ENCODE peak calls at places on chromosomes 6 and 20, in four cellular contexts. N is HL-60, S is K562, R is GM12878. E is an unnamed sample.

GRCh38 chr20:3374296-3374695 is 33.2 kb downstream of the DNAAF9 start:
- DNase-seq in R (no peak), N (no peak), S (no peak), E (no peak)

GRCh38 chr6:25007269-25007699 is 71.5 kb upstream of the RIPOR2 start:
- DNase-seq in S (no peak), R (no peak), N (no peak), E (no peak)

GRCh38 chr6:132666118-132666517 is 7.1 kb upstream of the TAAR1 start:
- DNase-seq in N (no peak), R (no peak), S (no peak), E (no peak)

GRCh38 chr6:4774715-4775590 is 1.3 kb upstream of the CDYL start:
- DNase-seq in R (no peak), S (no peak), N (no peak), E (no peak)

GRCh38 chr6:75023634-75024033 is 182.2 kb downstream of the COL12A1 start:
- DNase-seq in S (no peak), N (no peak), R (no peak), E (no peak)

GRCh38 chr6:141265748-141266647 is 866.7 kb upstream of the GJE1 start:
- DNase-seq in N (no peak), R (no peak), S (no peak), E (no peak)

GRCh38 chr6:24719125-24719931 is at the start of gene C6orf62:
- DNase-seq in S (peak), R (peak), N (no peak), E (no peak)

GRCh38 chr6:1222426-1223311 is 89.2 kb upstream of the FOXQ1 start:
- DNase-seq in S (no peak), N (no peak), R (no peak), E (no peak)

GRCh38 chr6:148335582-148335981 is 7.1 kb upstream of the SASH1 start:
- DNase-seq in N (no peak), S (no peak), R (no peak), E (no peak)

GRCh38 chr6:30759575-30760239 is 15.4 kb upstream of the IER3 start:
- DNase-seq in N (no peak), R (no peak), S (no peak), E (no peak)

GRCh38 chr6:42088101-42088591 is 37.8 kb downstream of the TAF8 start:
- DNase-seq in N (no peak), R (no peak), S (no peak), E (no peak)

GRCh38 chr6:36413489-36414153 is 26.2 kb upstream of the ETV7 start:
- DNase-seq in S (no peak), N (no peak), R (no peak), E (no peak)

GRCh38 chr20:43446361-43446879 is 11.3 kb upstream of the SRSF6 start:
- DNase-seq in N (no peak), S (no peak), R (no peak), E (no peak)

GRCh38 chr20:14434379-14435136 is 97.1 kb upstream of the FLRT3 start:
- DNase-seq in S (no peak), N (no peak), R (no peak), E (no peak)

GRCh38 chr6:27605401-27606342 is 132.8 kb upstream of the ZNF184 start:
- DNase-seq in N (no peak), R (no peak), S (peak), E (no peak)

GRCh38 chr20:31803552-31804291 is 15.4 kb upstream of the MYLK2 start:
- DNase-seq in R (no peak), N (no peak), S (no peak), E (no peak)

GRCh38 chr6:154995241-154996162 is at the start of gene TIAM2:
- DNase-seq in N (no peak), S (no peak), R (no peak), E (peak)

GRCh38 chr20:53492212-53492611 is 101.4 kb downstream of the ZNF217 start:
- DNase-seq in S (no peak), N (no peak), R (no peak), E (no peak)

GRCh38 chr6:9612489-9612888 is 802.4 kb downstream of the TFAP2A start:
- DNase-seq in S (no peak), R (no peak), N (no peak), E (no peak)

GRCh38 chr6:7138921-7139358 is 31.2 kb downstream of the RREB1 start:
- DNase-seq in S (peak), N (no peak), R (no peak), E (no peak)
- TF ChIP-seq SPI1 in S (no peak), N (no peak), R (no peak), E (no peak)

GRCh38 chr6:113317870-113318269 is 539.3 kb upstream of the MARCKS start:
- DNase-seq in S (no peak), N (no peak), R (no peak), E (no peak)
- TF ChIP-seq SPI1 in S (no peak), N (no peak), R (no peak), E (no peak)

DNA sequence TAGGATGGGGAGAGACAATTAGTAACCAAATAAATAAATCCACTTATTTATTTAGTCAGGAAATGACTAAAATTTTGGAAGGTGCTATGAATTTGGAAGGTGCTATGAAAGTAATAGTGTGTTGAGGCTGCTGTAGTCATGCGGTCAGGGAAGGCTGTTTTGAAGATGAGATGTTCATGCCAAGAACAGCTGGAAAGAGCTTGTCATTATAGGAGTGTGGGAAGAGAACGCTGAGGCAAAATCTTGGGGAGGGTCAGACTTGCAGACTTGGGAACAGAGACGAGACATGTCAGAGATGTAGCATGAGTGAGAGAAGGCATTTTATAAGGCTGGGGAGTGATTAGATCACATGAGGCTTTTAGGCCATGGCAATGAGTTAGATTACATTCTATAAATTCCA is 123.9 kb upstream of the B3GAT2 start:
- DNase-seq in R (no peak), S (no peak), N (no peak), E (no peak)
- TF ChIP-seq SPI1 in R (no peak), S (no peak), N (no peak), E (no peak)

GRCh38 chr6:116254297-116254724 is 436 bp upstream of the TSPYL4 start:
- DNase-seq in S (no peak), N (no peak), R (no peak), E (no peak)
- TF ChIP-seq SPI1 in S (no peak), N (no peak), R (no peak), E (no peak)

DNA sequence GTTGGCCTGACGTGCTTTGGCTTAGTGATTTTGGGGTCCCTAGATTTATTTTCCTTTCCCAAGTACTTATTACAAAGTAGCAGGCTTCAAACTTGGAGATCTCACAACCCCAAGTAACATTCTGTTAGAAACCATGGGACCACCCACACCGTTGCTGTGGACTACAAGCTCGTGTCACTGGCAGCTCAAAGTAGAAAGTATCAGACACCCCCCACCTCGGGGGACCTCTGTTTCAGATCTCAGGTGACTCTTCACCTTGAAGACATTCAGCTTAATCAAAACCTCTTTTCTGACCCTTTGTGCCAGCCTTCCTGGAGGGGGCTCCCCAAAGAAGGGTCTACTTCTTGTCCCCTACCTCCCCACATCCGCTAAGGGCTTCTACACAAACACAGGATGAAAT is 15.7 kb upstream of the MYT1 start:
- DNase-seq in S (no peak), N (no peak), R (no peak), E (no peak)
- TF ChIP-seq SPI1 in S (no peak), N (no peak), R (no peak), E (no peak)

GRCh38 chr6:37818536-37819176 is 871 bp upstream of the ZFAND3 start:
- DNase-seq in R (no peak), S (peak), N (peak), E (peak)

GRCh38 chr6:37819177-37819801 is at the start of gene ZFAND3:
- DNase-seq in S (peak), R (peak), N (peak), E (peak)

GRCh38 chr6:37821449-37821848 is 1.9 kb downstream of the ZFAND3 start:
- DNase-seq in S (no peak), N (no peak), R (no peak), E (no peak)

GRCh38 chr6:37820713-37821069 is 1.2 kb downstream of the ZFAND3 start:
- DNase-seq in N (no peak), R (no peak), S (no peak), E (no peak)

DNA sequence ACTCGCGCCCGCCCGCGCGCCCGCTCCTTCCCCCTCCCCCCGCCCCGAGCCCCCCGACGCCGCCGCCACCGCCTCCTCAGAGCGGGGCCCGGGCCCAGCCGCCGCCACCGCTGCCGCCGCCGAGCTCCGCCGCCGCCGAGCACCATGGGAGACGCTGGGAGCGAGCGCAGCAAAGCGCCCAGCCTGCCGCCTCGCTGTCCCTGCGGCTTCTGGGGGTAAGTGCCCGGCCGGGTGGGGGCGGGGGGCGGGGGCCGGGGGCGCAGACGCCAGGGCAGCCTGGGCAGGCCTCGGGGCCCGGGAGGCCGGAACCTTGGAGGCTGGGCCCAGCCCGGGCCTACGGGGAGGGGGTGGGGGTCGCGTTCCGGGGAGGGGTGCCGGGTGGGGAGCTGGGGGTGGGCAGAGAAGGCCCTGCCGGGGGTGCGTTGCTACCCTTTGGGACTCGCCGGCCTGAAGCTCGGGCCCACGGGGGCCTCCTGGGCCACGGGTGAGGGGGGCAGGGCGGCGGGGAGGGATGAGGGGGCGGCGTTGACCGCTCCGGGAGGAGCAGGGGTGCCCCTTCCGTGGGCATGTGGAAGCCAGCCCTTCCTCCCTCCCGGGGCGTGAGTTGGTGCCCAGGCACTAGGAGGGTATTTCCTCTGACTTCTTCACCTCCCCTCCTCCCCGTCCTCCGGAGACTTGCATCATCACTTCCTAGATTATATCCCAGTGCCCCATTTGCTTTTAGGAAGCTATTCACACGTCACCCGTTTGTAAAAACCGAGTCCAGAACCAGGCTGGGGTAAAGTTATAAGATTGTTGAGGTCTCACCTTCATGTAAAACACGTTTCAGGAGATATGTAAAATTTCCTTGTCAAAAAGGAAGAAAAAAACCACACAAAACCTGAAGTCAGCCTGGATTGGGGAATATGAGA is 530 bp downstream of the ZFAND3 start:
- DNase-seq in N (peak), S (peak), R (peak), E (no peak)
- TF ChIP-seq SPI1 in N (no peak), S (no peak), R (no peak), E (no peak)

DNA sequence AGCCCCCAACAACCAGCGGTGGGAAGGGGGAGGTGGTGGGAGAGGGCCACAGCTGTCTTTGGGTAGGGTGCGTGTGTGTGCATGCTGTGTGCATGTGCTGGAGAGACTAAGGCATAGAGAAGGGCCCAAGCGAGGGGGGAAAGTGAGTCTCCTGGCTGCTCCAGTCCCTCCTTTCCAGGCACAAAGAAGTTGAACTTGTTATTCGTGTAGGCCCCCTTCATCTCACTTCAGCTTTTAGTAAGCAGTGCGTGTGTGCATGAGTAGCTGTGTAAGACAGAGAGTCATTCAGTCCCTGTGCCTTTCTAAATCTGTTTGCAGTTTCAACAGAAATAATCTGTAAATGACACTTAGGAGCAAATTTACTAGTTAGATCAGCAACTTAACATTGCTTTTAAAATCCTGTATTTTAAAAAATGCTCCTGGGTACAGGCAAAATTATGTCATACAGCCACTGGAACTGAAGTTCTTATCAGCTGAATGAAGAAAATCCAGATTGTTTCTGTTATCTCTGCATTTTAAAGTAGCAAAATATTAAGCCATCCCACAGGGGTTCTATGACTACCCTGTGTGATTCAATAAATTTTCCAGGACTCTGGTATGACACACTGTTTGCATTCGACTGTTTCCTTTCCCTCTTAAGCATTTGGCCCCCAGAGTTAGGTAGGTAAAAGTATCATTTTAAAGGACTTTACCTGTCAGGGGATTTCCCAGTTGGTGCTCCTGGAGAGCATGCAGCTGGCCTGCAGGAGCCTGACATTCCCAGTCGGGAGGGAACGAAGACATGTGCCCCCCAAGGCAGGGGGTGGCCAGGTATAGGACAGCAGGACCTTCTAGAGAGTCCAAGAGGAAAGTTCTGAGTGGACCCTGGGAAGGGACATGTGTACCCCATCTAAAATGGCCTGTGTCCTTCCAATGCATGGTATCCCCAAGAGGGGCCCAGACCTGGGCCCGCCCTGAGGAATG is 39.0 kb downstream of the MTRES1 start:
- DNase-seq in S (no peak), N (no peak), R (no peak), E (no peak)
- TF ChIP-seq SPI1 in S (no peak), N (no peak), R (no peak), E (no peak)

E was measured in GM12891.